ENCODE peak calls at places on chromosomes 2 and 18, in six cellular contexts. E is neuronal stem cell, D is IMR-90, T is HCT116, V is OCI-LY7, P is osteoblast. W is an unnamed sample.

GRCh38 chr2:120227111-120227991 is 4.2 kb upstream of the TMEM185B start:
- DNase-seq in V (peak), P (no peak), T (no peak), D (no peak), E (no peak), W (no peak)

GRCh38 chr2:190858817-190859216 is 21.8 kb upstream of the GLS start:
- DNase-seq in P (peak), D (peak), T (no peak), V (no peak), E (no peak), W (peak)

GRCh38 chr2:55309441-55309840 is 40.4 kb upstream of the MTIF2 start:
- DNase-seq in T (no peak), D (peak), V (no peak), P (no peak), E (no peak), W (peak)

GRCh38 chr2:204982303-204982702 is 437.0 kb downstream of the PARD3B start:
- DNase-seq in P (no peak), E (no peak), D (peak), V (no peak), T (no peak), W (no peak)

GRCh38 chr2:10326151-10326616 is 23.5 kb downstream of the HPCAL1 start:
- DNase-seq in V (no peak), E (no peak), D (no peak), T (no peak), P (no peak), W (no peak)

GRCh38 chr18:22538463-22538862 is 120.7 kb upstream of the CTAGE1 start:
- DNase-seq in D (no peak), T (no peak), V (no peak), P (no peak), E (no peak), W (no peak)

GRCh38 chr2:10056439-10056838 is 13.1 kb downstream of the KLF11 start:
- DNase-seq in P (no peak), D (no peak), E (no peak), T (no peak), V (no peak), W (no peak)

GRCh38 chr2:226652983-226653765 is 146.4 kb downstream of the IRS1 start:
- DNase-seq in P (no peak), E (no peak), T (no peak), V (no peak), D (peak), W (peak)

GRCh38 chr2:219598308-219599078 is 836 bp downstream of the STK11IP start:
- DNase-seq in T (no peak), E (no peak), P (no peak), D (no peak), V (no peak), W (no peak)

DNA sequence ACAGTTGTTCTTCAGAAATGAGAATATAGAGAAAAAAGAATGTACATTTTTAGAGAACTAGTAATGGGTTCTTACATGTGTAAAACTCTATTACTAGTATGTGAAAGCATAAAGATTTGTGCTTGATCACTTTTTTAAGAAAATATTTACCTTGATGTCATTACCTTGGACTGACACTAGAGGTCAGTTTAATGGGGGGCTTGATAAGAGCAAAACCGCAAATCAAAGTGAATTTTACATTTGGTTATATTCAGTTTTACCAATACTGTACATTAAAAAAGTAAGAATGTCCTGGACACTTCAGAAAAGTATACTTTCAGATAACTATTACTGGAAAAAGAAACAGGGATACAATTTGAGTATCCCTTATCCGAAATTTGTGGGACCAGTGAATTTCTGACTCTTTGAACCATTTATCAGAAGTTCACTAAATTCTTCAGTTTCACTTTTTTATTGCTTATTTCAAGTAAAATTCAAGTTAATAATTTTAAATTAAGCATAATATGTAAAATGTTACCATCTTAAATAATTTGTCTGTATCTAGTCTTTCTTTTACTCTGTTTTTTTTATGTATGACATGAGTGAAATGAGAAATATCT is 1149.5 kb downstream of the DSC3 start:
- DNase-seq in D (no peak), P (no peak), E (no peak), V (peak), T (no peak), W (no peak)
- H2AFZ ChIP-seq in D (no peak), P (no peak), E (no peak), V (no peak), T (peak), W (no peak)

GRCh38 chr18:8471373-8471772 is 137.9 kb upstream of the RAB12 start:
- DNase-seq in P (no peak), E (no peak), D (no peak), T (no peak), V (no peak), W (peak)

GRCh38 chr18:8469793-8470192 is 139.4 kb upstream of the RAB12 start:
- DNase-seq in T (no peak), D (peak), P (peak), V (no peak), E (no peak), W (peak)

GRCh38 chr18:8474661-8475060 is 134.6 kb upstream of the RAB12 start:
- DNase-seq in D (no peak), E (no peak), P (peak), T (no peak), V (no peak), W (no peak)

GRCh38 chr18:8468911-8469310 is 140.3 kb upstream of the RAB12 start:
- DNase-seq in T (no peak), V (no peak), P (peak), D (peak), E (no peak), W (peak)
- H2AFZ ChIP-seq in T (no peak), V (no peak), P (no peak), D (no peak), E (peak), W (peak)

DNA sequence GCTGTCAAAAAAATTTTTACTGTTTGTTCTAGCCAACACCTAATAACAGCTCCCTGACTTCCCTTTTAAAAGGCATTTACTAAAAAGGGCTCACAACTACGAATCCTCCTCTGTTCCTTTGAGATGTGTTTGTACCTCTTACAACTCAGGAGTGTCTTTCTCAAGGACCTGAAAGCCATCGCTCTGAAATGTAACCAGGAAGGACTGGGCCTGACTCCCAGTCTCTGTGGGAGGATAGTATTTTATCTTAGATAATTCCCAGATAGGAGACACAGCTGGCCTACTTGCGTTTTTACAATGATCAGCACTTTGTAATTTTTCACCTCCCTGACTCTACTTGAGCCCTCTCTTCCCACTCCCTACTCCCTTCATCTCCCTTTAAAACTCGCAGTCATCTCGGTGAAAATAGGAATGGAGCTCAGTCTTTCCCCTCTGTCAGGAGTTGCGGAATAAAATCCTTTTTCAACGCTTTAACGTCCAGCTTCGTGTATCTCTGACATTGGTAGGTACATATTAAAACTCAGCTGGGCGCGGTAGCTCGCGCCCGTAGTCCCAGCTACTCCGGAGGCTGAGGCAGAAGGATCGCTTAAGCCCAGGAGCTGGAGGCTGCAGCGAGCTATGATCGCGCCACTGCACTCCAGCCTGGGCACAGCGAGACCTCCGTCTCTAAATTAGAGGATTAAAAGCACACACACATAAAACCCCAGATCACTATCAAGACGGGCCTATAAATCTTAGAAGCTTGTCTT is 1.1 kb downstream of the KRCC1 start:
- DNase-seq in D (no peak), V (peak), T (no peak), E (no peak), P (no peak), W (peak)
- H2AFZ ChIP-seq in D (peak), V (peak), T (no peak), E (peak), P (peak), W (peak)

DNA sequence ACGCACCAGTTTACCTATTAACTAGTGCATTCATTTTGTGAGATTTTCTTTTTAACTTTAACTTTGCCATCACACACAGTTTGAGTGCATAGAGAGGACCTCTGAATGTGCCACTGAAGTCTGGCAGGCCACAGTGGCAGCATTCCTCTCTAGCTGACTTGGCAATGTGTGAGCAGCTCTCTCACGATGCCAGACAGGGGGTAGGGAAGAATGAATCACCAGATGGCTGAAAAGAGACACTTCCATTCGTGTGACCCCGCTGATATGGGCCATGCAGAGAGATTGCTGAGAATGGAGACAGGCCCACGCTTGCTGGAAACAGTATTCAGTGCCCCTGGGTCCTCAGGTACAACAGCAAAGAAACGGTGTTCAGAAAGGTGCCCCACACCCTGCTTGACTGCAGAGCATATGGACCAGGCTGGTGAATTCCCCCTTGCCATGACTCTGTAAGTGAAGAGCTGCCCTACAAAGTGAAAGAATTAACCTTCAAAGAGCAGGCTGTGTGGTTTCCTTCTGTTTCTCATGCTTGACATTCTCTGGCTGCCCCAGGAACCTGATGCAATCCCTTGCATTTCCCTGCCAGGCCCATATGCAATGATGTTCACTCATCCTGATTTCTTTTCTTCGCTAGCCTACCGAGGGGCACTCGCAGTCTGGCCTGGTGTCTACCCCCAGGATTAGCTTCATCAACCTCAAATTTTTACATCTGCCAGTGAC is 236.1 kb downstream of the CDH20 start:
- DNase-seq in V (no peak), P (peak), D (peak), E (no peak), T (no peak), W (peak)
- H2AFZ ChIP-seq in V (no peak), P (peak), D (peak), E (no peak), T (no peak), W (peak)

W was measured in astrocyte.